ENCODE peak calls at places on chromosome 12, in ten cellular contexts. H is CD4-positive, alpha-beta T cell; Q is activated T-cell treated with anti-CD3 and anti-CD28 coated beads for 1 hour; B is kidney tubule cell; G is cardiac fibroblast; M is OCI-LY7; R is mammary epithelial cell; N is kidney glomerular epithelial cell; S is GM23338; V is thyroid gland. U is an unnamed sample.

GRCh38 chr12:38152816-38153736 is 163.5 kb upstream of the ALG10B start:
- DNase-seq in H (no peak), Q (no peak), B (no peak), G (no peak), M (no peak), R (no peak), N (no peak), S (no peak), V (no peak), U (no peak)

GRCh38 chr12:72889791-72890190 is 617.6 kb downstream of the TRHDE start:
- DNase-seq in H (no peak), Q (no peak), B (no peak), G (no peak), M (no peak), R (no peak), N (no peak), S (peak; percentile 2), V (no peak), U (no peak)

GRCh38 chr12:13337786-13338185 is 141.3 kb downstream of the EMP1 start:
- DNase-seq in H (no peak), Q (no peak), B (no peak), G (no peak), M (no peak), R (no peak), N (no peak), S (no peak), V (peak; percentile 5), U (no peak)

GRCh38 chr12:40693503-40693863 is 1.2 kb downstream of the CNTN1 start:
- DNase-seq in H (no peak), Q (no peak), B (peak; percentile 20), G (peak; percentile 0), M (no peak), R (peak; percentile 32), N (no peak), S (peak; percentile 81), V (no peak), U (no peak)

GRCh38 chr12:120012067-120012621 is 23.1 kb downstream of the BICDL1 start:
- DNase-seq in H (peak; percentile 67), Q (peak; percentile 43), B (peak; percentile 84), G (no peak), M (peak; percentile 6), R (peak; percentile 34), N (no peak), S (peak; percentile 78), V (no peak), U (peak; percentile 87)

GRCh38 chr12:20507711-20508110 is 139.4 kb downstream of the PDE3A start:
- DNase-seq in H (no peak), Q (no peak), B (no peak), G (peak; percentile 40), M (no peak), R (no peak), N (no peak), S (no peak), V (no peak), U (no peak)

GRCh38 chr12:8644345-8645248 is 18.0 kb downstream of the MFAP5 start:
- DNase-seq in H (peak; percentile 7), Q (no peak), B (peak; percentile 11), G (no peak), M (peak; percentile 90), R (peak; percentile 68), N (no peak), S (no peak), V (no peak), U (peak; percentile 39)

GRCh38 chr12:67034110-67034879 is 234.9 kb upstream of the CAND1 start:
- DNase-seq in H (no peak), Q (no peak), B (peak; percentile 80), G (no peak), M (no peak), R (peak; percentile 81), N (peak; percentile 35), S (no peak), V (no peak), U (no peak)

GRCh38 chr12:25677180-25677937 is 124.3 kb upstream of the LMNTD1 start:
- DNase-seq in H (no peak), Q (no peak), B (no peak), G (no peak), M (no peak), R (no peak), N (no peak), S (no peak), V (no peak), U (no peak)

GRCh38 chr12:4284306-4284705 is 10.7 kb downstream of the CCND2 start:
- DNase-seq in H (no peak), Q (no peak), B (no peak), G (no peak), M (no peak), R (no peak), N (no peak), S (no peak), V (no peak), U (no peak)

GRCh38 chr12:93223440-93224426 is 154.0 kb upstream of the NUDT4 start:
- DNase-seq in H (no peak), Q (no peak), B (no peak), G (peak; percentile 77), M (no peak), R (peak; percentile 28), N (no peak), S (no peak), V (no peak), U (no peak)

GRCh38 chr12:130026608-130027176 is 122.9 kb upstream of the TMEM132D start:
- DNase-seq in H (no peak), Q (peak; percentile 12), B (peak; percentile 55), G (peak; percentile 2), M (peak; percentile 47), R (no peak), N (peak; percentile 11), S (peak; percentile 66), V (peak; percentile 42), U (no peak)

GRCh38 chr12:112346194-112346593 is 36.0 kb downstream of the HECTD4 start:
- DNase-seq in H (no peak), Q (no peak), B (no peak), G (no peak), M (no peak), R (no peak), N (no peak), S (peak; percentile 82), V (no peak), U (no peak)

U was measured in germinal center.